ENCODE peak calls at places on chromosomes 4 and X, in six cellular contexts. V, U, O, W, M and A are unnamed samples.

GRCh38 chr4:40322853-40323252 is 12.3 kb upstream of the CHRNA9 start:
- DNase-seq in V (no peak), W (no peak), M (no peak), U (no peak), O (no peak), A (no peak)

GRCh38 chrX:136856050-136856449 is 24.5 kb downstream of the RBMX start:
- DNase-seq in O (no peak), M (no peak), W (no peak), U (no peak), V (no peak), A (no peak)

GRCh38 chrX:19334945-19335626 is 8.6 kb upstream of the PDHA1 start:
- DNase-seq in W (no peak), V (no peak), U (no peak), O (peak; percentile 41), M (no peak), A (no peak)

GRCh38 chr4:13103382-13104015 is 380.6 kb downstream of the RAB28 start:
- DNase-seq in U (no peak), W (no peak), V (no peak), M (no peak), O (no peak), A (no peak)

GRCh38 chrX:129759576-129760061 is 20.1 kb upstream of the SASH3 start:
- DNase-seq in O (no peak), V (peak; percentile 85), M (peak; percentile 40), W (peak; percentile 54), U (no peak), A (peak; percentile 33)

GRCh38 chrX:37678574-37678973 is 7.0 kb upstream of the XK start:
- DNase-seq in M (no peak), U (no peak), W (no peak), V (no peak), O (no peak), A (no peak)

GRCh38 chrX:25016361-25016671 is 551 bp upstream of the ARX start:
- DNase-seq in O (no peak), W (no peak), U (no peak), V (no peak), M (no peak), A (no peak)

GRCh38 chrX:20144491-20144890 is 2.9 kb upstream of the EIF1AX start:
- DNase-seq in M (no peak), V (no peak), W (no peak), O (no peak), U (no peak), A (no peak)

GRCh38 chr4:76012388-76012801 is 5.1 kb upstream of the CXCL9 start:
- DNase-seq in U (no peak), W (no peak), M (no peak), V (no peak), O (no peak), A (no peak)

GRCh38 chrX:3690140-3690539 is 23.3 kb downstream of the PRKX start:
- DNase-seq in M (no peak), W (no peak), U (no peak), V (no peak), O (no peak), A (no peak)

GRCh38 chr4:94237271-94237670 is 29.6 kb downstream of the SMARCAD1 start:
- DNase-seq in W (no peak), U (no peak), V (no peak), M (no peak), O (no peak), A (no peak)

GRCh38 chr4:121950680-121951569 is 935 bp downstream of the TRPC3 start:
- DNase-seq in O (peak; percentile 11), W (peak; percentile 27), U (peak; percentile 67), V (peak; percentile 80), M (peak; percentile 27), A (peak; percentile 13)

GRCh38 chr4:186792994-186793393 is 69.3 kb upstream of the FAT1 start:
- DNase-seq in O (no peak), V (no peak), M (no peak), U (no peak), W (no peak), A (no peak)

GRCh38 chr4:80751200-80751599 is 279.3 kb upstream of the BMP3 start:
- DNase-seq in O (no peak), U (no peak), M (no peak), V (peak; percentile 38), W (no peak), A (no peak)

GRCh38 chr4:85823295-85823694 is 348.3 kb downstream of the ARHGAP24 start:
- DNase-seq in U (no peak), M (no peak), V (no peak), O (no peak), W (no peak), A (no peak)

GRCh38 chrX:144801786-144802185 is 445.5 kb upstream of the SPANXN1 start:
- DNase-seq in W (no peak), M (no peak), V (no peak), O (no peak), U (no peak), A (no peak)

GRCh38 chr4:65880594-65880993 is 210.3 kb upstream of the EPHA5 start:
- DNase-seq in V (no peak), W (no peak), M (no peak), U (no peak), O (no peak), A (no peak)

GRCh38 chr4:180827610-180828009 is 1415.6 kb upstream of the TENM3 start:
- DNase-seq in V (no peak), O (no peak), U (no peak), M (no peak), W (no peak), A (no peak)
- H3K4me3 ChIP-seq in V (no peak overlapping the region), O (no peak overlapping the region), U (peak overlapping the region; percentile 39), M (no peak overlapping the region), W (peak overlapping the region; percentile 23), A (peak overlapping the region; percentile 0)

DNA sequence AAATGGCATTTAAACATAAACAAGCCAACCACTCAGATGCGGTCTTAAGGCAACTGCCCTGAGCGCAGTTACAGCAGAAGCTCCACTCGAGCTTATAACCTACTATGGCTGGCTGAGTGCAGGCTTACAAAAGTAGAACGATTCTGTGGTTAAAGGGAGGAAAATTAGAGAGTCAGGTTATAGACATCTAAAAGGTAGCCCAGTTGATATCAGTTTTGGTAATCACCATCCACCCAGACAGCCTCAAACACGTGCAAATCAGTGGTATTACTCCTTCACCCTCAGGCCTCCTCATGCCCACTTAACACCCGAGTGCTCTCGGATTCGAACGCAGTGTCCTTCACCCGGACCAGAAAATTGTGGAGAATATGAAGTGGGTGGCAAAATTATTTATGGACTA is 3.1 kb downstream of the LEF1 start:
- DNase-seq in W (no peak), M (no peak), O (no peak), V (no peak), U (no peak), A (no peak)
- H3K4me1 ChIP-seq in W (peaks cover 29% of the 10 kb centered on the region), M (peaks cover 22% of the 10 kb centered on the region), O (peaks cover 10% of the 10 kb centered on the region), V (peaks cover 39% of the 10 kb centered on the region), U (peaks cover 32% of the 10 kb centered on the region), A (no peaks in the 10 kb centered on the region)

GRCh38 chrX:12378263-12378662 is 240.0 kb downstream of the FRMPD4 start:
- DNase-seq in O (no peak), U (no peak), W (no peak), M (no peak), V (no peak), A (no peak)
- TF ChIP-seq POLR2AphosphoS5 in O (no peak), U (no peak), W (no peak), M (no peak), V (no peak), A (no peak)

GRCh38 chr4:125316781-125317525 is 2.2 kb downstream of the FAT4 start:
- DNase-seq in O (no peak), M (peak; percentile 14), W (peak; percentile 34), U (peak; percentile 76), V (peak; percentile 72), A (no peak)

GRCh38 chr4:125319311-125319710 is 4.6 kb downstream of the FAT4 start:
- DNase-seq in U (no peak), V (no peak), W (no peak), O (no peak), M (no peak), A (no peak)

GRCh38 chr4:125316391-125316780 is 1.6 kb downstream of the FAT4 start:
- DNase-seq in O (no peak), U (no peak), W (peak; percentile 41), M (peak; percentile 15), V (peak; percentile 78), A (peak; percentile 8)

GRCh38 chr4:125315571-125316390 is 1.0 kb downstream of the FAT4 start:
- DNase-seq in M (peak; percentile 13), O (no peak), U (peak; percentile 74), V (peak; percentile 79), W (peak; percentile 31), A (peak; percentile 12)

GRCh38 chr4:125317526-125317880 is 2.7 kb downstream of the FAT4 start:
- DNase-seq in U (peak; percentile 73), M (peak; percentile 21), V (peak; percentile 76), O (no peak), W (no peak), A (no peak)
- H3K4me3 ChIP-seq in U (peak overlapping the region; percentile 92), M (peak overlapping the region; percentile 69), V (peak overlapping the region; percentile 60), O (no peak overlapping the region), W (peak overlapping the region; percentile 80), A (peak overlapping the region; percentile 69)

DNA sequence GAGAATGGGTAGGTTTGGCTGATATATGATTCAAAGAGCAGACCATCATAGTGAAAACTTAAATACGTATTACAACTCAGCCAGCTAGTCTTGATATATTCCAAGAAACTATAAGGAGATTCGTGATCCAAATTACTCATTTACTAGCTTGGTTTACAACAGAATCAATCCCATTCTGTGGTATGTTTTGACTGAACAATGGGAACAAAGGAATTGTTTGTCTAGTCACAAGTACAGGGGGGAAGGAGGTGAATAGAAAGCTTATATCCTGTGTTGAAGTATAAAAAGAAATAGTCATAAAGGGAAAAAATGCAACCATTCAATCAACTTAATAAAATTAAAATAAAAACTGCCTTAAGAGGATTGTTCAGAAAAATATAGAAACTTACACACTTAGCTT is 17.0 kb downstream of the C4orf54 start:
- DNase-seq in W (no peak), M (no peak), O (no peak), U (no peak), V (no peak), A (no peak)
- H3K4me1 ChIP-seq in W (no peaks in the 10 kb centered on the region), M (no peaks in the 10 kb centered on the region), O (no peaks in the 10 kb centered on the region), U (peaks cover 19% of the 10 kb centered on the region), V (peaks cover 14% of the 10 kb centered on the region), A (no peaks in the 10 kb centered on the region)

DNA sequence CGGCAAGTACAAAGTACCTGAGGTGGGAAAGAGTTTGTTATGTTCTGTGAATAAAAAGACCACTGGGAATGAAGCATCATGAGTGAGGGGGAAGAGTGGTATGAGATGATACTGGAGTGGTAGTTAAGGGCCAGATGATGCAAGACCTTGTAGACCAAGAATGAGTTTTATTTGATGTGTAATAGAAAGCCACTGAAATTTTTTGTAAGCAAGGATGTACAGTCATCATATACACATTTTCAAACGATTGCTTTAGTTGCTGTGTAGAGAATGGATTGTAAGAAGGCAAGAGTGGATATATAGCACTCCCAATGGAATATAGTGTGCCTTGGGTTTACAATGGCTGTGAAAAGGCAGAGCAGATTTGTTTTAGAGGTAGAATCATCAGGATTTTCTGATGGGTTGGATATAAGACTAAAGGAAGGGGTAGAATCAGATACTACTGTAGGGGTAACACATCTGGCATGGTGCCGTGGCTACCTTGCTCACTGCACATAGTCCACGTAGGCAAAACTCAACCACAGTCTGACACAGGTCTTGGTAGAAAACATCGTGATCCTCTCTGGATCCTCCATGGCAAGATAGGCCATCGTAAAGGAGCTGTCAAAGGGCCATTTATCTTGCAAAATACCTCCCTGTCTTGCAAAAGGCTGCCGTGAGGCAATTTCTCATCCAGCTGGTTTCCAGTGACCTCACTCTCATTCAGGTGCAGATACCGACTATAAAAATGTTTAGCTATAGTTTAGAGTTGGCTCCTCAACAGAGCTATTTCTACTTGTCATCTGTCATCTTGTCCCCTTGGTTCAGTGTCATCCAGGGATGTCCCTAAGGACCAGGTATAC is 14.8 kb downstream of the TIFA start:
- DNase-seq in O (no peak), M (no peak), W (no peak), V (no peak), U (no peak), A (no peak)
- TF ChIP-seq POLR2AphosphoS5 in O (no peak), M (no peak), W (no peak), V (no peak), U (no peak), A (no peak)

GRCh38 chr4:105634402-105634801 is 74.1 kb downstream of the INTS12 start:
- DNase-seq in V (no peak), O (no peak), W (no peak), U (no peak), M (no peak), A (no peak)
- H3K4me3 ChIP-seq in V (no peak overlapping the region), O (no peak overlapping the region), W (no peak overlapping the region), U (no peak overlapping the region), M (no peak overlapping the region), A (no peak overlapping the region)